ENCODE peak calls at places on chromosome 2, in nine cellular contexts. One of them, this sample, is unnamed.

GRCh38 chr2:53739057-53739456 is 28.5 kb upstream of the CHAC2 start:
- DNase-seq in SW480: no peak
- DNase-seq in KBM-7: peak; percentile 5
- DNase-seq in brain microvascular endothelial cell: no peak
- DNase-seq in tibial artery: no peak
- DNase-seq in HTR-8/SVneo: no peak
- DNase-seq in AG04450: no peak
- DNase-seq in mammary epithelial cell: no peak
- DNase-seq in IMR-90: no peak
- DNase-seq in this sample: no peak

GRCh38 chr2:127508621-127509034 is 17.7 kb downstream of the IWS1 start:
- DNase-seq in SW480: peak; percentile 32
- DNase-seq in KBM-7: peak; percentile 49
- DNase-seq in brain microvascular endothelial cell: peak; percentile 95
- DNase-seq in tibial artery: peak; percentile 90
- DNase-seq in HTR-8/SVneo: peak; percentile 89
- DNase-seq in AG04450: peak; percentile 88
- DNase-seq in mammary epithelial cell: peak; percentile 99
- DNase-seq in IMR-90: peak; percentile 99
- DNase-seq in this sample: peak; percentile 99

GRCh38 chr2:129087133-129087813 is 768.6 kb upstream of the HS6ST1 start:
- DNase-seq in SW480: no peak
- DNase-seq in KBM-7: no peak
- DNase-seq in brain microvascular endothelial cell: no peak
- DNase-seq in tibial artery: no peak
- DNase-seq in HTR-8/SVneo: no peak
- DNase-seq in AG04450: no peak
- DNase-seq in mammary epithelial cell: peak; percentile 90
- DNase-seq in IMR-90: no peak
- DNase-seq in this sample: peak; percentile 61

GRCh38 chr2:26144031-26144430 is 28.9 kb upstream of the GAREM2 start:
- DNase-seq in SW480: peak; percentile 45
- DNase-seq in KBM-7: peak; percentile 85
- DNase-seq in brain microvascular endothelial cell: no peak
- DNase-seq in tibial artery: no peak
- DNase-seq in HTR-8/SVneo: no peak
- DNase-seq in AG04450: no peak
- DNase-seq in mammary epithelial cell: no peak
- DNase-seq in IMR-90: no peak
- DNase-seq in this sample: no peak

GRCh38 chr2:113136828-113137775 is 9.7 kb downstream of the IL1RN start:
- DNase-seq in SW480: peak; percentile 57
- DNase-seq in KBM-7: peak; percentile 70
- DNase-seq in brain microvascular endothelial cell: peak; percentile 41
- DNase-seq in tibial artery: no peak
- DNase-seq in HTR-8/SVneo: peak; percentile 52
- DNase-seq in AG04450: peak; percentile 8
- DNase-seq in mammary epithelial cell: no peak
- DNase-seq in IMR-90: peak; percentile 42
- DNase-seq in this sample: no peak

GRCh38 chr2:85106489-85107180 is 26.6 kb upstream of the TCF7L1 start:
- DNase-seq in SW480: peak; percentile 25
- DNase-seq in KBM-7: no peak
- DNase-seq in brain microvascular endothelial cell: peak; percentile 60
- DNase-seq in tibial artery: no peak
- DNase-seq in HTR-8/SVneo: peak; percentile 73
- DNase-seq in AG04450: peak; percentile 47
- DNase-seq in mammary epithelial cell: peak; percentile 72
- DNase-seq in IMR-90: peak; percentile 87
- DNase-seq in this sample: peak; percentile 75

GRCh38 chr2:200966770-200967169 is 3.3 kb upstream of the ORC2 start:
- DNase-seq in SW480: no peak
- DNase-seq in KBM-7: no peak
- DNase-seq in brain microvascular endothelial cell: peak; percentile 88
- DNase-seq in tibial artery: no peak
- DNase-seq in HTR-8/SVneo: peak; percentile 63
- DNase-seq in AG04450: peak; percentile 23
- DNase-seq in mammary epithelial cell: peak; percentile 80
- DNase-seq in IMR-90: peak; percentile 83
- DNase-seq in this sample: peak; percentile 87

GRCh38 chr2:64296150-64296500 is 151.9 kb upstream of the PELI1 start:
- DNase-seq in SW480: no peak
- DNase-seq in KBM-7: no peak
- DNase-seq in brain microvascular endothelial cell: no peak
- DNase-seq in tibial artery: no peak
- DNase-seq in HTR-8/SVneo: no peak
- DNase-seq in AG04450: no peak
- DNase-seq in mammary epithelial cell: no peak
- DNase-seq in IMR-90: no peak
- DNase-seq in this sample: no peak

GRCh38 chr2:15561574-15562344 is 625 bp upstream of the NBAS start:
- DNase-seq in SW480: peak; percentile 35
- DNase-seq in KBM-7: peak; percentile 72
- DNase-seq in brain microvascular endothelial cell: peak; percentile 60
- DNase-seq in tibial artery: no peak
- DNase-seq in HTR-8/SVneo: peak; percentile 27
- DNase-seq in AG04450: no peak
- DNase-seq in mammary epithelial cell: peak; percentile 46
- DNase-seq in IMR-90: peak; percentile 34
- DNase-seq in this sample: peak; percentile 24

This sample was measured in foreskin keratinocyte.